ENCODE peak calls at places on chromosomes 6 and 20, in five cellular contexts. D is neuronal stem cell, M is trophoblast cell, A is mesenchymal stem cell, G is H1. Q is an unnamed sample.

GRCh38 chr6:67888886-67889681 is 746.0 kb upstream of the ADGRB3 start:
- DNase-seq in D (no peak), M (no peak), A (peak; percentile 45), G (no peak), Q (no peak)

GRCh38 chr20:46099491-46100287 is 9.9 kb upstream of the NCOA5 start:
- DNase-seq in D (no peak), M (no peak), A (no peak), G (peak; percentile 65), Q (peak; percentile 76)

GRCh38 chr6:48881551-48881950 is 581.5 kb downstream of the MMUT start:
- DNase-seq in D (no peak), M (no peak), A (peak; percentile 24), G (no peak), Q (no peak)

GRCh38 chr20:36629719-36630340 is 16.2 kb downstream of the SLA2 start:
- DNase-seq in D (no peak), M (no peak), A (peak; percentile 18), G (no peak), Q (no peak)

GRCh38 chr6:53805725-53806124 is 10.9 kb downstream of the LRRC1 start:
- DNase-seq in D (no peak), M (no peak), A (no peak), G (no peak), Q (no peak)

GRCh38 chr6:112877134-112878100 is 530.3 kb downstream of the RFPL4B start:
- DNase-seq in D (no peak), M (peak; percentile 8), A (peak; percentile 79), G (no peak), Q (no peak)

GRCh38 chr6:3277251-3277650 is 18.5 kb downstream of the PSMG4 start:
- DNase-seq in D (no peak), M (no peak), A (no peak), G (no peak), Q (no peak)

GRCh38 chr6:2862712-2863174 is 21.1 kb upstream of the SERPINB1 start:
- DNase-seq in D (no peak), M (no peak), A (no peak), G (no peak), Q (no peak)

GRCh38 chr6:160991411-160992322 is at the start of gene MAP3K4:
- DNase-seq in D (peak; percentile 86), M (peak; percentile 87), A (peak; percentile 85), G (peak; percentile 86), Q (peak; percentile 76)

GRCh38 chr6:127567476-127567875 is 9.5 kb upstream of the C6orf58 start:
- DNase-seq in D (no peak), M (no peak), A (no peak), G (no peak), Q (no peak)
- H2BK12ac ChIP-seq in D (no peak overlapping the region), M (no peak overlapping the region), A (no peak overlapping the region), G (no peak overlapping the region), Q (no peak overlapping the region)

DNA sequence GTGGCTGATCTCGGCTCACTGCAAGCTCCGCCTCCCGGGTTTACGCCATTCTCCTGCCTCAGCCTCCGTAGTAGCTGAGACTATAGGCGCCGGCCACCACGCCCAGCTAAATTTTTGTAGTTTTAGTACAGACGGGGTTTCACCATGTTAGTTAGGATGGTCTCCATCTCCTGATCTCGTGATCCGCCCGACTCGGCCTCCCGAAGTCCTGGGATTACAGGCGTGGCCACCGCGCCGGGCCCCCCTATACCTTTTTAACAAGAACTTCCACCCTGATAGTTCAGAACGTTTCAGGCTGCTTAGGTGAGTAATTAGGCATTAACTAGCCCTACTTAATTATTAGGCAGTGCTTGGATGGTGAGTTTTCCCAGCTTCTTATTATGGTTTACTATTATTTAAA is 552.5 kb downstream of the BCKDHB start:
- DNase-seq in D (no peak), M (no peak), A (no peak), G (no peak), Q (no peak)
- H2BK12ac ChIP-seq in D (no peak overlapping the region), M (no peak overlapping the region), A (no peak overlapping the region), G (no peak overlapping the region), Q (no peak overlapping the region)

GRCh38 chr20:58817748-58818147 is 33.0 kb downstream of the GNAS-AS1 start:
- DNase-seq in D (no peak), M (no peak), A (no peak), G (no peak), Q (no peak)
- H2BK12ac ChIP-seq in D (no peak overlapping the region), M (no peak overlapping the region), A (no peak overlapping the region), G (no peak overlapping the region), Q (no peak overlapping the region)

GRCh38 chr6:169251822-169252804 is 1.5 kb downstream of the THBS2 start:
- DNase-seq in D (no peak), M (no peak), A (no peak), G (peak; percentile 56), Q (peak; percentile 57)
- H2BK12ac ChIP-seq in D (no peak overlapping the region), M (no peak overlapping the region), A (no peak overlapping the region), G (peak overlapping the region; percentile 82), Q (no peak overlapping the region)

GRCh38 chr6:36683145-36683655 is 4.7 kb downstream of the CDKN1A start:
- DNase-seq in D (no peak), M (no peak), A (no peak), G (no peak), Q (no peak)

GRCh38 chr6:36685198-36685919 is 6.8 kb downstream of the CDKN1A start:
- DNase-seq in D (no peak), M (no peak), A (no peak), G (no peak), Q (no peak)

GRCh38 chr6:36683656-36684446 is 5.3 kb downstream of the CDKN1A start:
- DNase-seq in D (no peak), M (no peak), A (no peak), G (no peak), Q (no peak)

GRCh38 chr6:36684447-36684812 is 5.9 kb downstream of the CDKN1A start:
- DNase-seq in D (no peak), M (no peak), A (no peak), G (no peak), Q (no peak)

DNA sequence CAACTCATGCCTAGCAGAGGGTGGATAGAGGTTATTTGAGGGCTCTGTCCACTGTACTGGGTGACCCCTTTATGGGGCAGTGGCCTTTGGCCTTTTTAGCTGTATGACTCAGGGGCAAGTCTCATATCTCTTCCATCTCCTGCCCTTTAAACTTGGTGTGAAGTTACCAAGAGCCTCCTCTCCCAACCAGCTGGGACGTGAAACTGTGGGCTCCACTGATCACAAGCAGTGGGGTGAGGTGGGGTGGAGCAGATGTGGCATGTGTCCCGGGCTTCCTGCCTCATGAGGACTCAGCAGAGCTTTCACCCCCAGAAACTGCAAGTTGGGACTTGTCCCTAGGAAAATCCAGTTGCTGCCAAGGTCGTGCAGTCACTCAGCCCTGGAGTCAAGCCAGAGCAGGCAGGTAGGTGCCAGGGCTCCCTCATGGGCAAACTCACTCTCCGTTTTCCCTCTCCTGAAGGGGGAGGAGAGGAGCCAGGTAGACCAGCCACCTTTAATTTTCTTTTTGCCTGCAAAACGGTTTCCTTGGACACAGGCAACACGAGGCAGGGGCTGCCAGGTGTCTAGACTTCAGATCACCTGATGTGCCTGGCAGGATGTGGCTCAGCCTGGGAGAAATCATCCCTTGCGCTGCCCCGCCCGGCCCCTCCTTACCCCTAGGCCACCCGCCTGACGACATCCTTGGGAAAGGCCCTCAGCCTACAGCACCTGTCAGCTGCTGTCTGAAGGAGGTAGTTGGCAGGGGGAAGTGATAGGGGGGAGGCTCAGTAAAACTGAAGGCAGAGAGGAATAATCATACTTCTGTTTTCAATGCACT is 4.0 kb downstream of the CDKN1A start:
- DNase-seq in D (no peak), M (peak; percentile 92), A (peak; percentile 43), G (no peak), Q (peak; percentile 49)
- H2BK12ac ChIP-seq in D (no peak overlapping the region), M (peak overlapping the region; percentile 68), A (no peak overlapping the region), G (no peak overlapping the region), Q (no peak overlapping the region)

GRCh38 chr20:31593221-31594001 is 11.7 kb upstream of the ID1 start:
- DNase-seq in D (no peak), M (peak; percentile 97), A (peak; percentile 79), G (no peak), Q (peak; percentile 48)
- H2BK12ac ChIP-seq in D (peak overlapping the region; percentile 89), M (peak overlapping the region; percentile 98), A (peak overlapping the region; percentile 33), G (peak overlapping the region; percentile 100), Q (no peak overlapping the region)

DNA sequence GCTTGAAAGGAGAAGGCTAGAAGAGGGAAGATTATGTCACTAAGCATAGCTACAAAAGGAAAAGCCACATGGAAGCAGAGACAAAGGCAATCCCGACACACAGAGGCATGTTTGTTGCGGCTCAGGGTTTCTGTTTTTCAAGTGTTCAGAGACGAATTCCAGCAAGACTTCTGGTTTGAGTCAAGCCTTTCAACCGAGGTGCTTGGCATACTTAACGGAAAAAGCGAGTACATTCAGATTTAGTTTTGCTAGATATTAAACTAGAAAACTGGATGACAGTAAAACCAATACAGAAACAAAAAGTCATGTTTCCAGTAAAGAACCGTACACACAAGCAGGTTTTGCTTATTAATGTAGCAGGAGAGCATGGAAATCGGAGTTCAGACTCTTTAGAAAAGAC is 27.2 kb downstream of the MCUR1 start:
- DNase-seq in D (peak; percentile 56), M (no peak), A (peak; percentile 41), G (peak; percentile 30), Q (no peak)
- H2BK12ac ChIP-seq in D (no peak overlapping the region), M (no peak overlapping the region), A (no peak overlapping the region), G (no peak overlapping the region), Q (no peak overlapping the region)

GRCh38 chr6:18367371-18367770 is 19.8 kb upstream of the RNF144B start:
- DNase-seq in D (no peak), M (no peak), A (no peak), G (no peak), Q (no peak)

GRCh38 chr6:18371010-18371409 is 16.1 kb upstream of the RNF144B start:
- DNase-seq in D (no peak), M (no peak), A (no peak), G (no peak), Q (no peak)

GRCh38 chr6:18371576-18371975 is 15.6 kb upstream of the RNF144B start:
- DNase-seq in D (no peak), M (no peak), A (no peak), G (no peak), Q (no peak)

GRCh38 chr6:18363746-18364145 is 23.4 kb upstream of the RNF144B start:
- DNase-seq in D (peak; percentile 27), M (no peak), A (no peak), G (no peak), Q (no peak)

DNA sequence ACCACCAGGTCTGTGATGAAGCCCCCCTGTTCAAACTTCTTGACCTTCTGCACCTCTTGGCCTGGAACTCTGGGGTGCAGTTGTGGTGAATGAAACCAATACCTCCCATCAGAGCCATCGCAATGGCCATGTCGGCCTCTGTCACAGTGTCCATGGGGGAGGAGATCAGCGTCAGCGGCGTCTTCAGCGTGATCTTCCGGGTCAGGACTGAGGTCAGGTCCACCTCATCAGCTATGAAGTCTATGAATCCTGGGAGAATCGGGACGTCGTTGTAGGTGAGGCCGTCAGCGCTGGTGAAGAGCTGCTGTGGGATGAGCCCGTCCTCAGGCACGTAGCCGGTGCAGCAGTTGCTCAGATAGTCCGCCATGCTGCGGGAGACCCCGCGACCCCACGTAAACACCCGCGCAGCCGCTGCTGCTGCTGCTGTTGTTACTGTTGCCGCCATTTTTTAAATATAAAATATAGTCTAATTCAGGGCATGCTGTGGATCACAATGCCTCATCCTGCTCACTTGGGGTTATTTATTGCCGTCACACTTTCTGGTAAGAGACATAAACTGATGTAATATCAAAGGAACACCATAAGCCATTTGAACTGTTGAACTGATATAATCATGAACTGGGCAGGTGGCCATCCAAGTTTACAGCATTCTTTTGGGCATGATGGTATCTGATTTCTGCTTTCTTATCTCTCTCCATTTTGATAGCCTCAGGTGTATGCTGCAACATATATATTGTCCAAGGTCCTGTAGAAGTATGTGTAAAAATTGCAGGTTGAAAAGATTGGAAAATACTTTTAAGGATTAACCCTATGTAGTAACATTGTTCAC is 18.7 kb upstream of the RNF144B start:
- DNase-seq in D (no peak), M (peak; percentile 76), A (no peak), G (no peak), Q (no peak)
- H2BK12ac ChIP-seq in D (no peak overlapping the region), M (no peak overlapping the region), A (no peak overlapping the region), G (no peak overlapping the region), Q (no peak overlapping the region)

Q was measured in H9.